ENCODE peak calls at places on chromosomes 6 and 20, in four cellular contexts. I, H, J and K are unnamed samples.

GRCh38 chr6:130000526-130001228 is 17.7 kb upstream of the L3MBTL3 start:
- DNase-seq in H (no peak), J (no peak), I (no peak), K (peak)

GRCh38 chr20:64001607-64002011 is 20.7 kb downstream of the PRPF6 start:
- DNase-seq in I (no peak), H (no peak), J (no peak), K (no peak)

GRCh38 chr6:83853968-83854501 is 875 bp downstream of the RIPPLY2 start:
- DNase-seq in I (no peak), H (no peak), J (no peak), K (no peak)

GRCh38 chr6:44269921-44270525 is at the start of gene TMEM151B:
- DNase-seq in H (no peak), J (no peak), I (no peak), K (no peak)

GRCh38 chr6:144252289-144252688 is 32.8 kb upstream of the UTRN start:
- DNase-seq in H (no peak), I (no peak), J (no peak), K (no peak)

GRCh38 chr6:32046450-32047083 is 8.4 kb downstream of the CYP21A2 start:
- DNase-seq in J (peak), H (no peak), I (peak), K (no peak)

GRCh38 chr20:36860811-36861624 is 14.9 kb upstream of the TLDC2 start:
- DNase-seq in H (no peak), I (no peak), J (no peak), K (no peak)

GRCh38 chr20:14984768-14985622 is 647.6 kb upstream of the FLRT3 start:
- DNase-seq in I (no peak), J (peak), H (no peak), K (peak)

GRCh38 chr20:57387463-57387862 is 3.7 kb upstream of the RBM38 start:
- DNase-seq in J (no peak), I (no peak), H (no peak), K (no peak)

GRCh38 chr6:160662842-160663241 is 1.2 kb downstream of the LPA start:
- DNase-seq in H (no peak), I (no peak), J (no peak), K (no peak)

GRCh38 chr6:5468586-5468985 is 207.3 kb downstream of the FARS2 start:
- DNase-seq in I (no peak), J (no peak), H (no peak), K (no peak)

GRCh38 chr6:51028271-51028670 is 209.6 kb downstream of the TFAP2B start:
- DNase-seq in J (peak), H (no peak), I (no peak), K (no peak)

GRCh38 chr6:122778961-122779671 is 400 bp upstream of the FABP7 start:
- DNase-seq in I (no peak), J (no peak), H (no peak), K (no peak)

GRCh38 chr20:7926767-7927166 is 13.5 kb downstream of the HAO1 start:
- DNase-seq in I (no peak), H (peak), J (peak), K (peak)

GRCh38 chr6:39339111-39339510 is 16.6 kb upstream of the KCNK16 start:
- DNase-seq in H (no peak), I (no peak), J (no peak), K (no peak)

GRCh38 chr6:148758492-148758891 is 11.7 kb downstream of the UST start:
- DNase-seq in I (no peak), H (no peak), J (no peak), K (no peak)

GRCh38 chr6:51814418-51814817 is 273.0 kb downstream of the PKHD1 start:
- DNase-seq in H (no peak), I (no peak), J (no peak), K (no peak)

GRCh38 chr6:322205-322930 is 30.1 kb downstream of the DUSP22 start:
- DNase-seq in H (no peak), J (no peak), I (peak), K (no peak)

GRCh38 chr6:38024908-38025307 is 205.4 kb downstream of the ZFAND3 start:
- DNase-seq in I (no peak), H (no peak), J (no peak), K (no peak)

GRCh38 chr6:150881911-150882481 is 16.5 kb downstream of the MTHFD1L start:
- DNase-seq in J (peak), H (no peak), I (no peak), K (peak)

GRCh38 chr6:26216015-26216885 is 129.0 kb downstream of the HFE start:
- DNase-seq in I (peak), J (peak), H (no peak), K (peak)

GRCh38 chr20:478949-479429 is 16.7 kb upstream of the TBC1D20 start:
- DNase-seq in I (peak), H (peak), J (peak), K (peak)

GRCh38 chr6:11536795-11537194 is 754 bp upstream of the TMEM170B start:
- DNase-seq in J (no peak), H (no peak), I (peak), K (no peak)

GRCh38 chr6:13494137-13494536 is 6.7 kb upstream of the GFOD1 start:
- DNase-seq in H (no peak), I (no peak), J (no peak), K (no peak)

GRCh38 chr6:34143196-34143883 is 2.5 kb downstream of the GRM4 start:
- DNase-seq in H (no peak), J (no peak), I (no peak), K (no peak)

GRCh38 chr6:75128881-75129570 is 76.8 kb downstream of the COL12A1 start:
- DNase-seq in J (no peak), I (no peak), H (no peak), K (no peak)

GRCh38 chr6:148653138-148653776 is 93.6 kb upstream of the UST start:
- DNase-seq in I (no peak), H (peak), J (no peak), K (no peak)

GRCh38 chr6:43772571-43773049 is 2.6 kb downstream of the VEGFA start:
- DNase-seq in I (peak), H (no peak), J (peak), K (peak)

GRCh38 chr6:137237413-137238170 is 18.4 kb upstream of the IFNGR1 start:
- DNase-seq in H (no peak), I (no peak), J (peak), K (peak)

GRCh38 chr20:22887796-22888195 is 147.3 kb upstream of the SSTR4 start:
- DNase-seq in I (no peak), J (no peak), H (no peak), K (no peak)

GRCh38 chr6:13491538-13491937 is 4.1 kb upstream of the GFOD1 start:
- DNase-seq in I (no peak), J (no peak), H (no peak), K (no peak)

GRCh38 chr20:62832212-62832922 is 15.5 kb downstream of the COL9A3 start:
- DNase-seq in I (peak), H (peak), J (no peak), K (no peak)

GRCh38 chr6:119020597-119021561 is 57.6 kb downstream of the FAM184A start:
- DNase-seq in J (no peak), I (no peak), H (no peak), K (no peak)

GRCh38 chr6:145247677-145248419 is 487.5 kb downstream of the EPM2A start:
- DNase-seq in I (no peak), J (no peak), H (no peak), K (peak)

GRCh38 chr6:158856261-158856660 is 37.1 kb upstream of the EZR start:
- DNase-seq in J (no peak), H (no peak), I (no peak), K (no peak)

GRCh38 chr6:2966347-2966746 is 5.0 kb downstream of the SERPINB6 start:
- DNase-seq in J (no peak), H (no peak), I (no peak), K (no peak)

GRCh38 chr6:7215798-7216231 is 97.2 kb downstream of the SSR1 start:
- DNase-seq in H (no peak), I (no peak), J (no peak), K (no peak)

GRCh38 chr20:64194269-64194668 is 30.0 kb downstream of the MYT1 start:
- DNase-seq in H (no peak), I (no peak), J (no peak), K (no peak)

GRCh38 chr6:54992789-54993188 is 146.2 kb downstream of the FAM83B start:
- DNase-seq in J (peak), H (no peak), I (no peak), K (no peak)

GRCh38 chr6:108341312-108341711 is 46.5 kb downstream of the AFG1L start:
- DNase-seq in H (no peak), I (no peak), J (no peak), K (no peak)
- TF ChIP-seq POLR2AphosphoS5 in H (no peak), I (no peak), J (no peak), K (no peak)

GRCh38 chr20:9994676-9995075 is 40.1 kb upstream of the ANKEF1 start:
- DNase-seq in H (no peak), J (no peak), I (no peak), K (no peak)
- TF ChIP-seq CTCF in H (no peak), J (no peak), I (no peak), K (no peak)

GRCh38 chr6:108156938-108157233 is 8.9 kb upstream of the NR2E1 start:
- DNase-seq in I (no peak), H (no peak), J (no peak), K (no peak)

GRCh38 chr6:108157972-108158441 is 7.8 kb upstream of the NR2E1 start:
- DNase-seq in I (no peak), J (no peak), H (no peak), K (no peak)

GRCh38 chr6:108160009-108160408 is 5.8 kb upstream of the NR2E1 start:
- DNase-seq in J (no peak), I (no peak), H (no peak), K (no peak)

GRCh38 chr6:108156180-108156937 is 9.5 kb upstream of the NR2E1 start:
- DNase-seq in I (no peak), J (peak), H (no peak), K (no peak)

DNA sequence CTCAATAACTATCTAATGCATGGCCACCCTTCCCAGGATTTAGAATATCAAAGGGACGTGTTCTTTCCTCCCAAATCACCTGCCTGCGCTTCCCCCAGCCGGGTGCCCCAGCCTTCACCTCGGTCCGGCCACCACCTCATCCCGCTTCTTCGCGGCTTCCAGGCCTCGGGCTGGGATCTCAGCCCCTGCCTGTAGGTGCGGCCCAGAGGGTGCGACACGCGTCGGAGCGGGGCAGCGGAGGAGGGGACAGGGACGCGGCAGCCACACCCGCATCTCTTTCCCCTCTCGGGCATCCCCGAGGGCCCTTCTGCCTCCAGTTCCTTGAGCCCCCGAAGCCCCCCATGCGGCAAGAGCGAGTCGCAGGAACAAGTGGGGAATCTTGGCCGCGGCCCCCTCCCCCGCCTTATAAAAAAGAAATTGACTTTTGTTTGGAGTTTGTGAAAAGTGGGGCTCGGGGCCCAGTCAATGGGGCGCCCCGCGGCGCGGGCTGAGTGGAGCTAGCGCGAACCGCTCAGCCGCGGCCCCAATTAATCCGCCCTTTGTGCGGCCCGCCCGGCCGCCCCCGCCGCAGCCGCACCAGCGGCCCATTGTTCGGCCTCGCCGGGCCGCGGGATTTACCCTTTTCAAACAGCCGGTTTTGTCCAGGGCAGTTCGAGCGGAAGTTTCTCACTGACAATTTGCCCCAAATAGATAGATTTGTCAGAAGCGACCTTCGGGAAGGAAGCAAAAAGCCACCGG is 8.4 kb upstream of the NR2E1 start:
- DNase-seq in J (no peak), H (no peak), I (no peak), K (no peak)
- TF ChIP-seq EZH2 in J (peak), H (no peak), I (no peak), K (peak)

GRCh38 chr20:47235853-47236638 is 120.5 kb downstream of the ZMYND8 start:
- DNase-seq in H (no peak), J (no peak), I (no peak), K (no peak)
- TF ChIP-seq POLR2AphosphoS5 in H (no peak), J (no peak), I (peak), K (no peak)

DNA sequence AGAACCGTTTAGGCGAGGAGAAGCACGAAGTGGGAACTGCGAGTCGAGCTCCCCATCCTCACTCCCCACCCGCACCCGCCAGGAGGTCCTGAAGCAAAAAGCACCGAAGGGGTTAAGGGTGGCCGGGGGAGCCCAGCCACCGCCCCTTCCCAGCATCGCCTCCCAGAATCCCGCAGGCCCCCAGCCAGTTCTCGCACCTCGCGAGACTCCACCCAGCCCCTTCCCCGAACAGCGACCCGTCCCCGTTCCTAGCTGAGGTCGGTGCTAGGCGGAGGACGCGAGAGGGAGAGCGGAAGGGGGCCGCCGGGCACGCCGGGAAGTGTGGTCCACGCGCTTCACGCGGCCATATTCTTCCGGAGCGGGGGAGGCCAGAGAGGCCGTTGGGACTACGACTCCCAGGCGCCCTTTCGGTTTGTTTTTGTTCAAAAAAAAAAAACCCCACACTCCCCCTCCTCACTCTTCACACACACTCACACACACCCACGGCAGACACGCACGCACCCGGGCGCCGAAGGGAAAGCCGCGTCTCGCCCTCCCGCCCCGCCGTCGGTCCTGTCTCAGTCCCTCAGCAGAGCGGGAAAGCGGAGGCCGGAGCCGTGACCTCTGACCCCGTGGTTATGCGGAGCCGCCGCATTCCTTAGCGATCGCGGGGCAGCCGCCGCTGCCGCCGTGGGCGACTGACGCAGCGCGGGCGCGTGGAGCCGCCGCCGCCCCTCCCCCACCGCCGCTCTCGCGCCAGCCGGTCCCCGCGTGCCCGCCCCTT is at the start of gene ASXL1:
- DNase-seq in H (peak), J (peak), I (peak), K (peak)
- TF ChIP-seq CTCF in H (no peak), J (peak), I (peak), K (no peak)

GRCh38 chr6:1621328-1621701 is 11.6 kb downstream of the FOXC1 start:
- DNase-seq in I (no peak), H (no peak), J (no peak), K (no peak)
- TF ChIP-seq EZH2 in I (no peak), H (no peak), J (no peak), K (no peak)

GRCh38 chr6:156780117-156780641 is 3.0 kb downstream of the ARID1B start:
- DNase-seq in H (peak), I (peak), J (peak), K (peak)
- TF ChIP-seq POLR2AphosphoS5 in H (peak), I (peak), J (peak), K (no peak)

GRCh38 chr6:102114402-102114801 is 720.9 kb downstream of the GRIK2 start:
- DNase-seq in H (peak), I (no peak), J (peak), K (no peak)
- TF ChIP-seq CTCF in H (peak), I (no peak), J (peak), K (no peak)

DNA sequence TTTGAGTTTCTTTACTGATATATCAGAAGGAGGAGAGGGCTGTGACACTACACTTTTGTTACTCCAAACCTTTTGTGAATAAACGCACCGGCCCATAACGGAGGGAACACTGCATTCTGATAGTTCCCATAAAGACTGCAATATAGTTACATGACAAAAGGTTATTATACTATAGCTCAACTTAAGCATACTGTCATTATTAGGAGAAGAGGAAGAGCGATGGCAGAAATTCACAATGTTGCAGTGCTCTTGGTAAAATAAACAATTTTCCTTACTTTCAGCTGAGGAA is 2.3 kb upstream of the PDE10A start:
- DNase-seq in I (no peak), H (no peak), J (no peak), K (no peak)
- TF ChIP-seq EZH2 in I (no peak), H (no peak), J (no peak), K (no peak)

DNA sequence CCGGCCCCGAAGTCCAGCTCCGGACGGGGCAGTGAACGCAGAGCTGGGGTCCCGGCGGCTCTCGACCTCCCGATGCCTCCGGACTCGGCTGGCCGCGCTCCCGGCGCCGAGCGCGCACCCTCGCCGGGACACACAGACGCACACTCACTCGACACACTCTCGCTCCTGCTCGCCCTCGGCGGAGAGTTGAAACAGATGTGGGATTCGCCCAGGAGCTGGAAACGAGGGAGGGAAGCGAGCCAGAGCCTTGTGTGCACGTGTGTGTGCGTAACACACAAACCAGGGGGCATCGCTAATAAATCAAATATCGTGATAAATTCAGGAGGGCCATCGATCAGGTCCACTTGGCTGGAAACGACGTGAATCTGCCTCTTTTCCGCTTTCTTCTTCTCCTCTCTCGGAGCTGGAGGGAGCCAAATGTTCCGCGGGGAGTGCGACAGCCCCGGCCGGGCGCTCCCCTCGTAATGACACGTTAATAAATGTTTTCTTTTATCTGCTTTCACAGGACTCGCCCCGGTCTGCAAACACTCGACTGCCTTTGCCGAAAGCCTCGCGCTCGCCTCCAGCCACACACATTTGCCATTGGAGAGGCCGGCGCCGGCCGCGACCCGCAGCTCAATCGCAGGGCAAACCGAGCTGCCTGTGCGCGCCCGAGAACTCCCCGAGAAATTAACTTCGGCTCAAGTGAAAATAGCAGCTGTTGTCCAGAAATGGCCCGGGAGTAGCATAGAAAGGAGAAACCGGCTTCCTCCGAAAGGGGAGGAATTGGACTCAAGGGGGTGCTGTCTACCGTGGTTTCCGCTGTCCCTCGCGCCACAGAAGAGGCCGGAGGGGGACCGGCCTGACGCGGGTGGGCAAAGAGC is 850 bp upstream of the SULF2 start:
- DNase-seq in J (peak), H (peak), I (peak), K (peak)
- TF ChIP-seq POLR2AphosphoS5 in J (no peak), H (no peak), I (no peak), K (no peak)